ENCODE peak calls at places on chromosomes 1 and 21, in five cellular contexts. L is activated naive CD4-positive, alpha-beta T cell treated with anti-CD3 and anti-CD28 coated beads, Interleukin-2, amount 50 U/mL, for 72 hours; I is T-helper 2 cell; Q is OCI-LY7; T is omental fat pad. X is an unnamed sample.

GRCh38 chr1:230801441-230801840 is 54.3 kb downstream of the CAPN9 start:
- DNase-seq in Q (no peak), T (no peak), I (no peak), L (no peak), X (no peak)

GRCh38 chr1:181640959-181641358 is 157.6 kb downstream of the CACNA1E start:
- DNase-seq in I (no peak), L (no peak), T (no peak), Q (no peak), X (no peak)

GRCh38 chr1:172874950-172875349 is 175.8 kb downstream of the TNFSF18 start:
- DNase-seq in T (no peak), Q (no peak), L (no peak), I (no peak), X (no peak)

GRCh38 chr1:164728719-164729118 is 169.7 kb downstream of the PBX1 start:
- DNase-seq in L (no peak), T (no peak), I (no peak), Q (no peak), X (no peak)

GRCh38 chr1:70895531-70895930 is 152.1 kb downstream of the PTGER3 start:
- DNase-seq in Q (no peak), T (no peak), L (no peak), I (no peak), X (no peak)

GRCh38 chr21:44017601-44018000 is 5.5 kb downstream of the TRAPPC10 start:
- DNase-seq in T (no peak), L (no peak), Q (no peak), I (no peak), X (no peak)

GRCh38 chr1:164155337-164155850 is 403.6 kb upstream of the PBX1 start:
- DNase-seq in I (no peak), L (no peak), T (no peak), Q (no peak), X (no peak)

GRCh38 chr1:228938248-228938891 is 203.1 kb downstream of the RHOU start:
- DNase-seq in T (no peak), L (no peak), I (no peak), Q (peak), X (no peak)

GRCh38 chr1:203207751-203208150 is 21.2 kb upstream of the CHI3L1 start:
- DNase-seq in Q (no peak), L (no peak), I (no peak), T (no peak), X (no peak)

GRCh38 chr1:22801753-22802152 is 91.1 kb downstream of the EPHB2 start:
- DNase-seq in T (no peak), Q (no peak), L (no peak), I (no peak), X (no peak)

GRCh38 chr21:36207577-36208320 is 51.1 kb downstream of the DOP1B start:
- DNase-seq in I (no peak), Q (no peak), L (no peak), T (no peak), X (no peak)

GRCh38 chr1:51969038-51969705 is 21.3 kb downstream of the RAB3B start:
- DNase-seq in L (no peak), T (no peak), I (no peak), Q (no peak), X (no peak)

GRCh38 chr1:156858959-156859522 is at the start of gene INSRR:
- DNase-seq in T (no peak), I (no peak), L (no peak), Q (no peak), X (no peak)

GRCh38 chr1:7561331-7561921 is 209.7 kb upstream of the VAMP3 start:
- DNase-seq in Q (no peak), L (no peak), T (no peak), I (no peak), X (no peak)

GRCh38 chr21:19343711-19344110 is 940.1 kb upstream of the TMPRSS15 start:
- DNase-seq in L (no peak), Q (no peak), T (no peak), I (no peak), X (no peak)

GRCh38 chr1:15883326-15883725 is 35.8 kb downstream of the SPEN start:
- DNase-seq in T (no peak), I (no peak), Q (no peak), L (no peak), X (no peak)

GRCh38 chr1:23809751-23810171 is 9.2 kb upstream of the GALE start:
- DNase-seq in L (no peak), Q (peak), I (peak), T (no peak), X (peak)

X was measured in memory B cell.